ENCODE peak calls at places on chromosomes 7 and 10, in eight cellular contexts. D is SJSA1; X is OCI-LY7; U is colonic mucosa; A is A549; W is CD8-positive, alpha-beta T cell; S is trophoblast cell; J is fibroblast of mammary gland. E is an unnamed sample.

GRCh38 chr7:129100827-129101166 is 43.7 kb upstream of the TSPAN33 start:
- DNase-seq in U (no peak), A (no peak), J (no peak), W (no peak), X (no peak), S (no peak), D (no peak), E (no peak)

GRCh38 chr10:84537447-84537931 is 209.1 kb downstream of the CCSER2 start:
- DNase-seq in U (peak; percentile 45), D (peak; percentile 61), W (no peak), A (peak; percentile 67), X (peak; percentile 70), S (peak; percentile 33), J (peak; percentile 63), E (no peak)

GRCh38 chr7:133139350-133139749 is 57.5 kb upstream of the CHCHD3 start:
- DNase-seq in J (peak; percentile 63), D (no peak), W (no peak), U (no peak), X (peak; percentile 1), A (no peak), S (peak; percentile 17), E (peak; percentile 63)

GRCh38 chr10:122531935-122532334 is 28.6 kb upstream of the DMBT1 start:
- DNase-seq in X (no peak), D (no peak), U (peak; percentile 77), W (no peak), S (no peak), J (no peak), A (no peak), E (no peak)

GRCh38 chr7:144027070-144027469 is 21.7 kb upstream of the OR2A5 start:
- DNase-seq in J (peak; percentile 55), U (no peak), W (no peak), A (no peak), D (no peak), X (no peak), S (no peak), E (no peak)

GRCh38 chr10:11993834-11994468 is 48.7 kb downstream of the UPF2 start:
- DNase-seq in S (no peak), J (no peak), U (no peak), A (no peak), X (peak; percentile 88), W (no peak), D (no peak), E (no peak)

GRCh38 chr7:131546126-131546525 is 10.3 kb downstream of the PODXL start:
- DNase-seq in J (no peak), D (no peak), W (no peak), U (peak; percentile 38), X (no peak), S (no peak), A (no peak), E (no peak)

GRCh38 chr7:55690-56248 is 136.6 kb upstream of the FAM20C start:
- DNase-seq in U (no peak), W (no peak), A (no peak), J (no peak), X (no peak), S (no peak), D (no peak), E (no peak)

GRCh38 chr10:79164075-79164474 is 95.3 kb downstream of the ZMIZ1 start:
- DNase-seq in U (no peak), S (no peak), A (no peak), D (no peak), X (no peak), J (no peak), W (no peak), E (no peak)

GRCh38 chr10:5666324-5667220 is at the start of gene ASB13:
- DNase-seq in X (peak; percentile 55), U (peak; percentile 88), S (peak; percentile 33), J (peak; percentile 38), W (no peak), A (peak; percentile 68), D (peak; percentile 60), E (peak; percentile 33)

GRCh38 chr7:19016140-19016539 is 101.3 kb downstream of the TWIST1 start:
- DNase-seq in A (no peak), S (peak; percentile 50), J (peak; percentile 55), D (no peak), U (no peak), X (no peak), W (no peak), E (no peak)

GRCh38 chr7:15556706-15557105 is 5.1 kb downstream of the AGMO start:
- DNase-seq in A (no peak), S (no peak), D (no peak), X (no peak), U (no peak), J (no peak), W (no peak), E (no peak)

GRCh38 chr7:15557686-15558085 is 4.1 kb downstream of the AGMO start:
- DNase-seq in U (no peak), A (no peak), S (no peak), J (no peak), W (no peak), X (no peak), D (no peak), E (no peak)

GRCh38 chr7:15555385-15555859 is 6.4 kb downstream of the AGMO start:
- DNase-seq in S (no peak), U (no peak), D (no peak), X (no peak), W (no peak), J (peak; percentile 63), A (no peak), E (no peak)

GRCh38 chr7:15558747-15559146 is 3.1 kb downstream of the AGMO start:
- DNase-seq in J (peak; percentile 52), D (no peak), W (no peak), U (no peak), A (no peak), S (no peak), X (no peak), E (no peak)

DNA sequence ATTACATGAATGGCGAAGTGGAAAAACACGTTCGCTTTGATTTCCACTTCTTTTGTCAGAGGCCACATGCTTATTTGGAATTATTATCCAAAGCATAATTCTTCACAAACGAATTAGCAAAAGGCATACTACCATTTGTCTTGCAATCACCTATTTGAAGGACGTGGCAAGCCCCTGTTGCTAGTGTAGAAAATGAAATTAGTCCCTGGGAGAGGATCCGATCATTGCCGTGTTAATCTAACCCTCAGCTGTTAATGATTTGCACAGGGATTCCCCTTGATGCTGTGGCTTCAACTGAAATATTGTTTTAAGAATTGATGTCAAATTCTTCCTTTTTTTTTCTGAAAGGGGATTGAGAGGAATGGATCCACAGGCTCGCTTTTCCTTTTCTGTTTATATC is 4.6 kb downstream of the AGMO start:
- DNase-seq in W (no peak), S (no peak), A (peak; percentile 2), U (no peak), J (no peak), D (no peak), X (no peak), E (no peak)
- H3K4me3 ChIP-seq in W (no peak overlapping the region), S (no peak overlapping the region), A (peak overlapping the region; percentile 34), U (no peak overlapping the region), J (no peak overlapping the region), D (no peak overlapping the region), X (no peak overlapping the region), E (no peak overlapping the region)

GRCh38 chr10:99743841-99744240 is 11.8 kb downstream of the CUTC start:
- DNase-seq in A (no peak), W (no peak), S (no peak), D (no peak), U (no peak), J (no peak), X (no peak), E (no peak)

GRCh38 chr10:99742240-99742639 is 10.2 kb downstream of the CUTC start:
- DNase-seq in J (peak; percentile 64), A (no peak), U (no peak), D (no peak), W (no peak), S (no peak), X (no peak), E (no peak)

GRCh38 chr10:99742701-99743100 is 10.7 kb downstream of the CUTC start:
- DNase-seq in S (no peak), A (no peak), D (no peak), X (no peak), J (peak; percentile 74), W (no peak), U (no peak), E (no peak)

GRCh38 chr10:99740261-99740660 is 8.2 kb downstream of the CUTC start:
- DNase-seq in J (no peak), U (no peak), W (no peak), D (no peak), S (no peak), A (no peak), X (no peak), E (no peak)

GRCh38 chr10:99740933-99741559 is 9.0 kb downstream of the CUTC start:
- DNase-seq in S (no peak), W (no peak), A (no peak), J (peak; percentile 44), U (no peak), X (no peak), D (no peak), E (no peak)
- H3K4me3 ChIP-seq in S (no peak overlapping the region), W (no peak overlapping the region), A (no peak overlapping the region), J (no peak overlapping the region), U (no peak overlapping the region), X (no peak overlapping the region), D (no peak overlapping the region), E (no peak overlapping the region)

GRCh38 chr7:42338231-42339222 is 101.5 kb upstream of the GLI3 start:
- DNase-seq in D (no peak), S (no peak), U (no peak), J (peak; percentile 49), W (no peak), X (no peak), A (no peak), E (no peak)
- H3K4me3 ChIP-seq in D (peak overlapping the region; percentile 5), S (no peak overlapping the region), U (no peak overlapping the region), J (no peak overlapping the region), W (no peak overlapping the region), X (no peak overlapping the region), A (no peak overlapping the region), E (no peak overlapping the region)

GRCh38 chr10:69571618-69572158 is 1.5 kb downstream of the NEUROG3 start:
- DNase-seq in X (no peak), W (no peak), U (no peak), S (no peak), D (no peak), A (no peak), J (no peak), E (no peak)

GRCh38 chr10:69570050-69570816 is 3.0 kb downstream of the NEUROG3 start:
- DNase-seq in U (no peak), D (no peak), X (no peak), A (no peak), W (no peak), S (no peak), J (no peak), E (no peak)

GRCh38 chr10:69574571-69574978 is 1.4 kb upstream of the NEUROG3 start:
- DNase-seq in S (no peak), J (no peak), U (no peak), A (no peak), D (no peak), W (no peak), X (no peak), E (no peak)

GRCh38 chr10:69573056-69573806 is at the start of gene NEUROG3:
- DNase-seq in D (no peak), A (no peak), U (no peak), W (no peak), J (no peak), S (no peak), X (peak; percentile 27), E (no peak)

GRCh38 chr10:69572159-69573055 is 815 bp downstream of the NEUROG3 start:
- DNase-seq in J (peak; percentile 20), X (no peak), A (no peak), U (no peak), D (no peak), W (no peak), S (no peak), E (no peak)
- H3K4me3 ChIP-seq in J (no peak overlapping the region), X (no peak overlapping the region), A (peak overlapping the region; percentile 22), U (peak overlapping the region; percentile 22), D (no peak overlapping the region), W (peak overlapping the region; percentile 77), S (peak overlapping the region; percentile 26), E (peak overlapping the region; percentile 5)

GRCh38 chr7:94664023-94664422 is 8.1 kb upstream of the SGCE start:
- DNase-seq in W (no peak), J (no peak), D (no peak), S (no peak), U (no peak), A (no peak), X (no peak), E (no peak)
- H3K4me3 ChIP-seq in W (no peak overlapping the region), J (no peak overlapping the region), D (no peak overlapping the region), S (no peak overlapping the region), U (no peak overlapping the region), A (no peak overlapping the region), X (no peak overlapping the region), E (no peak overlapping the region)